ENCODE peak calls at places on chromosomes 4 and X, in ten cellular contexts. D is LHCN-M2; K is neural crest cell; B is activated naive CD4-positive, alpha-beta T cell treated with anti-CD3 and anti-CD28 coated beads for 36 hours; A is activated gamma-delta T cell treated with anti-CD3 and anti-CD28 coated beads, Interleukin-2, amount 50 U/mL, for 16 hours; W is CD4-positive, CD25-positive, alpha-beta regulatory T cell; O is CD4-positive, alpha-beta T cell; X is left ventricle myocardium inferior; Q is right cardiac atrium; V is neural progenitor cell. F is an unnamed sample.

GRCh38 chr4:179097741-179098140 is 1655.5 kb upstream of the AGA start:
- DNase-seq in X (no peak), B (peak; percentile 5), Q (no peak), K (peak; percentile 42), O (no peak), A (no peak), W (no peak), D (no peak), V (peak; percentile 74), F (no peak)

GRCh38 chrX:107700317-107700774 is 72.0 kb downstream of the PRPS1 start:
- DNase-seq in K (no peak), W (no peak), X (no peak), V (no peak), D (peak; percentile 96), B (no peak), O (no peak), Q (no peak), A (no peak), F (no peak)

GRCh38 chr4:140172960-140173359 is 19.0 kb upstream of the MAML3 start:
- DNase-seq in Q (no peak), V (no peak), K (no peak), O (no peak), W (no peak), X (no peak), D (no peak), B (no peak), A (no peak), F (no peak)

GRCh38 chrX:150504399-150505186 is 63.8 kb upstream of the MTM1 start:
- DNase-seq in X (no peak), O (no peak), D (peak; percentile 51), V (peak; percentile 19), W (no peak), B (no peak), A (no peak), Q (no peak), K (no peak), F (no peak)

GRCh38 chr4:100093091-100093866 is 97.0 kb downstream of the DDIT4L start:
- DNase-seq in W (peak; percentile 98), K (peak; percentile 53), X (peak; percentile 63), O (peak; percentile 73), V (peak; percentile 93), D (peak; percentile 78), B (peak; percentile 97), A (peak; percentile 81), Q (peak; percentile 83), F (peak; percentile 69)

GRCh38 chr4:186624951-186625350 is 69.6 kb upstream of the MTNR1A start:
- DNase-seq in W (no peak), B (no peak), X (no peak), V (peak; percentile 50), O (no peak), A (no peak), Q (no peak), D (peak; percentile 71), K (no peak), F (no peak)

GRCh38 chrX:15151267-15152196 is 118.4 kb downstream of the ASB9 start:
- DNase-seq in O (peak; percentile 32), A (no peak), V (no peak), W (peak; percentile 49), Q (no peak), D (no peak), X (no peak), B (peak; percentile 53), K (no peak), F (no peak)

GRCh38 chr4:138494931-138495330 is 252.8 kb upstream of the SLC7A11 start:
- DNase-seq in X (no peak), K (no peak), O (no peak), Q (no peak), A (no peak), B (peak; percentile 4), V (peak; percentile 46), W (no peak), D (peak; percentile 80), F (no peak)

GRCh38 chrX:154096140-154097002 is 1.1 kb downstream of the MECP2 start:
- DNase-seq in D (peak; percentile 47), A (no peak), K (no peak), O (no peak), W (peak; percentile 50), X (peak; percentile 39), Q (peak; percentile 58), B (peak; percentile 40), V (peak; percentile 37), F (no peak)

GRCh38 chr4:1261107-1261928 is 12.4 kb upstream of the CTBP1 start:
- DNase-seq in W (no peak), O (no peak), A (no peak), Q (no peak), X (no peak), V (no peak), B (no peak), D (no peak), K (no peak), F (no peak)

GRCh38 chr4:80011636-80012236 is 61.3 kb downstream of the ANTXR2 start:
- DNase-seq in Q (no peak), D (peak; percentile 72), X (no peak), W (no peak), K (no peak), B (no peak), O (no peak), A (no peak), V (no peak), F (no peak)

GRCh38 chr4:187363453-187363852 is 632.1 kb upstream of the ZFP42 start:
- DNase-seq in Q (no peak), D (peak; percentile 22), W (no peak), V (peak; percentile 4), A (no peak), X (no peak), O (no peak), K (no peak), B (no peak), F (no peak)

GRCh38 chr4:65798498-65799127 is 128.3 kb upstream of the EPHA5 start:
- DNase-seq in X (no peak), B (no peak), V (no peak), Q (no peak), K (no peak), A (no peak), O (no peak), D (no peak), W (no peak), F (no peak)

GRCh38 chr4:169823685-169824084 is 65.9 kb upstream of the HPF1 start:
- DNase-seq in W (peak; percentile 38), K (peak; percentile 46), B (peak; percentile 48), D (peak; percentile 59), A (no peak), Q (no peak), V (peak; percentile 87), O (no peak), X (no peak), F (no peak)

GRCh38 chr4:103099691-103100392 is at the start of gene BDH2:
- DNase-seq in X (no peak), A (peak; percentile 9), W (peak; percentile 90), B (peak; percentile 65), V (peak; percentile 92), Q (no peak), D (peak; percentile 95), K (peak; percentile 20), O (peak; percentile 18), F (no peak)